ENCODE peak calls at places on chromosomes 1 and 21, in four cellular contexts. D, K, H and O are unnamed samples.

GRCh38 chr1:120179420-120180348 is 3.4 kb upstream of the SEC22B start:
- DNase-seq in H (peak), D (no peak), K (no peak), O (no peak)

GRCh38 chr1:156499703-156500577 is 635 bp downstream of the MEF2D start:
- DNase-seq in H (no peak), D (no peak), K (peak), O (no peak)

GRCh38 chr1:237748192-237748591 is 142.5 kb downstream of the ZP4 start:
- DNase-seq in K (no peak), H (no peak), D (no peak), O (no peak)

GRCh38 chr1:24181619-24182018 is 5.5 kb downstream of the IFNLR1 start:
- DNase-seq in K (no peak), D (no peak), H (no peak), O (peak)

GRCh38 chr1:23376890-23377811 is 7.5 kb upstream of the ZNF436 start:
- DNase-seq in K (no peak), D (no peak), H (peak), O (no peak)

GRCh38 chr1:37277366-37277765 is 197.0 kb upstream of the ZC3H12A start:
- DNase-seq in H (no peak), D (no peak), K (no peak), O (no peak)

GRCh38 chr1:51988254-51988653 is 2.2 kb downstream of the RAB3B start:
- DNase-seq in D (no peak), K (no peak), H (no peak), O (no peak)

GRCh38 chr1:231193710-231194340 is 32.0 kb downstream of the TRIM67 start:
- DNase-seq in D (no peak), K (no peak), H (no peak), O (no peak)

GRCh38 chr1:108817016-108817415 is 39.9 kb downstream of the AKNAD1 start:
- DNase-seq in D (no peak), H (peak), K (no peak), O (no peak)

GRCh38 chr1:38789498-38790169 is 69.9 kb downstream of the RRAGC start:
- DNase-seq in H (no peak), D (no peak), K (no peak), O (no peak)

GRCh38 chr1:228210076-228210651 is 2.3 kb downstream of the OBSCN start:
- DNase-seq in K (no peak), H (no peak), D (no peak), O (no peak)

GRCh38 chr1:171075041-171075440 is 15.7 kb upstream of the FMO3 start:
- DNase-seq in D (no peak), K (no peak), H (no peak), O (no peak)

GRCh38 chr1:65255088-65256050 is 54.0 kb upstream of the DNAJC6 start:
- DNase-seq in K (no peak), H (no peak), D (no peak), O (no peak)

GRCh38 chr1:53086504-53087070 is 24.6 kb downstream of the PODN start:
- DNase-seq in H (no peak), D (no peak), K (no peak), O (no peak)

GRCh38 chr21:33360871-33361602 is 36.3 kb downstream of the IFNAR1 start:
- DNase-seq in D (peak), K (peak), H (peak), O (peak)

GRCh38 chr1:97895278-97895677 is 25.6 kb downstream of the DPYD start:
- DNase-seq in K (no peak), D (no peak), H (no peak), O (no peak)

GRCh38 chr1:227948493-227949260 is 945 bp upstream of the WNT9A start:
- DNase-seq in H (no peak), K (no peak), D (no peak), O (peak)

GRCh38 chr1:62687903-62688686 is at the start of gene DOCK7:
- DNase-seq in K (peak), H (peak), D (no peak), O (peak)

GRCh38 chr1:161311595-161312181 is 1.9 kb upstream of the MPZ start:
- DNase-seq in D (no peak), K (no peak), H (no peak), O (no peak)

GRCh38 chr1:241156231-241156965 is 200.6 kb downstream of the RGS7 start:
- DNase-seq in D (no peak), H (no peak), K (no peak), O (peak)

GRCh38 chr1:34768856-34769255 is 9.3 kb downstream of the GJB4 start:
- DNase-seq in K (no peak), H (no peak), D (no peak), O (no peak)

GRCh38 chr1:43655953-43656352 is 6.0 kb downstream of the KDM4A start:
- DNase-seq in K (no peak), D (no peak), H (no peak), O (no peak)

GRCh38 chr1:240192851-240193250 is 101.2 kb downstream of the FMN2 start:
- DNase-seq in K (no peak), H (no peak), D (no peak), O (no peak)

GRCh38 chr21:35469446-35469845 is 420.3 kb upstream of the RUNX1 start:
- DNase-seq in D (no peak), K (no peak), H (no peak), O (no peak)

GRCh38 chr1:188620236-188620635 is 1791.5 kb downstream of the PLA2G4A start:
- DNase-seq in K (no peak), H (no peak), D (no peak), O (no peak)

GRCh38 chr1:219790834-219791615 is 137.3 kb downstream of the SLC30A10 start:
- DNase-seq in H (no peak), K (no peak), D (no peak), O (no peak)

GRCh38 chr1:201298381-201299367 is 15.4 kb downstream of the PKP1 start:
- DNase-seq in D (no peak), K (no peak), H (no peak), O (no peak)

GRCh38 chr1:4658643-4659042 is 4.2 kb downstream of the AJAP1 start:
- DNase-seq in D (no peak), K (no peak), H (no peak), O (no peak)

GRCh38 chr1:39877231-39877778 is 6.0 kb downstream of the TRIT1 start:
- DNase-seq in K (no peak), H (no peak), D (no peak), O (no peak)